ENCODE peak calls at places on chromosome 9, in four cellular contexts. One of them, this sample, is unnamed.

GRCh38 chr9:126695186-126696090 is 81.7 kb downstream of the LMX1B start:
- DNase-seq in activated naive CD8-positive, alpha-beta T cell treated with anti-CD3 and anti-CD28 coated beads, Interleukin-2, amount 10 ng/mL, durations not matched to agents 7 days and 5 days: no peak
- DNase-seq in mucosa of descending colon: no peak
- DNase-seq in HCEC 1CT: no peak
- DNase-seq in this sample: no peak

GRCh38 chr9:10612649-10613398 is at the start of gene PTPRD:
- DNase-seq in activated naive CD8-positive, alpha-beta T cell treated with anti-CD3 and anti-CD28 coated beads, Interleukin-2, amount 10 ng/mL, durations not matched to agents 7 days and 5 days: peak
- DNase-seq in mucosa of descending colon: no peak
- DNase-seq in HCEC 1CT: no peak
- DNase-seq in this sample: peak

GRCh38 chr9:124559871-124560270 is 52.7 kb upstream of the NR5A1 start:
- DNase-seq in activated naive CD8-positive, alpha-beta T cell treated with anti-CD3 and anti-CD28 coated beads, Interleukin-2, amount 10 ng/mL, durations not matched to agents 7 days and 5 days: no peak
- DNase-seq in mucosa of descending colon: no peak
- DNase-seq in HCEC 1CT: peak
- DNase-seq in this sample: peak

GRCh38 chr9:136052433-136052880 is 42.6 kb downstream of the NACC2 start:
- DNase-seq in activated naive CD8-positive, alpha-beta T cell treated with anti-CD3 and anti-CD28 coated beads, Interleukin-2, amount 10 ng/mL, durations not matched to agents 7 days and 5 days: no peak
- DNase-seq in mucosa of descending colon: peak
- DNase-seq in HCEC 1CT: peak
- DNase-seq in this sample: peak

GRCh38 chr9:81690251-81690851 is 1.0 kb upstream of the TLE1 start:
- DNase-seq in activated naive CD8-positive, alpha-beta T cell treated with anti-CD3 and anti-CD28 coated beads, Interleukin-2, amount 10 ng/mL, durations not matched to agents 7 days and 5 days: no peak
- DNase-seq in mucosa of descending colon: peak
- DNase-seq in HCEC 1CT: peak
- DNase-seq in this sample: peak

GRCh38 chr9:126722922-126723806 is 81.7 kb upstream of the ZBTB43 start:
- DNase-seq in activated naive CD8-positive, alpha-beta T cell treated with anti-CD3 and anti-CD28 coated beads, Interleukin-2, amount 10 ng/mL, durations not matched to agents 7 days and 5 days: peak
- DNase-seq in mucosa of descending colon: peak
- DNase-seq in HCEC 1CT: no peak
- DNase-seq in this sample: peak

GRCh38 chr9:123816817-123817472 is 113.0 kb downstream of the DENND1A start:
- DNase-seq in activated naive CD8-positive, alpha-beta T cell treated with anti-CD3 and anti-CD28 coated beads, Interleukin-2, amount 10 ng/mL, durations not matched to agents 7 days and 5 days: no peak
- DNase-seq in mucosa of descending colon: no peak
- DNase-seq in HCEC 1CT: no peak
- DNase-seq in this sample: no peak

GRCh38 chr9:96418920-96419690 is 935 bp upstream of the ZNF367 start:
- DNase-seq in activated naive CD8-positive, alpha-beta T cell treated with anti-CD3 and anti-CD28 coated beads, Interleukin-2, amount 10 ng/mL, durations not matched to agents 7 days and 5 days: peak
- DNase-seq in mucosa of descending colon: peak
- DNase-seq in HCEC 1CT: peak
- DNase-seq in this sample: peak

GRCh38 chr9:129208191-129209091 is 30.4 kb upstream of the IER5L start:
- DNase-seq in activated naive CD8-positive, alpha-beta T cell treated with anti-CD3 and anti-CD28 coated beads, Interleukin-2, amount 10 ng/mL, durations not matched to agents 7 days and 5 days: peak
- DNase-seq in mucosa of descending colon: no peak
- DNase-seq in HCEC 1CT: no peak
- DNase-seq in this sample: peak

GRCh38 chr9:394347-395052 is 179.8 kb downstream of the DOCK8 start:
- DNase-seq in activated naive CD8-positive, alpha-beta T cell treated with anti-CD3 and anti-CD28 coated beads, Interleukin-2, amount 10 ng/mL, durations not matched to agents 7 days and 5 days: no peak
- DNase-seq in mucosa of descending colon: no peak
- DNase-seq in HCEC 1CT: no peak
- DNase-seq in this sample: no peak

GRCh38 chr9:80873861-80874260 is 815.5 kb downstream of the TLE1 start:
- DNase-seq in activated naive CD8-positive, alpha-beta T cell treated with anti-CD3 and anti-CD28 coated beads, Interleukin-2, amount 10 ng/mL, durations not matched to agents 7 days and 5 days: no peak
- DNase-seq in mucosa of descending colon: no peak
- DNase-seq in HCEC 1CT: peak
- DNase-seq in this sample: no peak

GRCh38 chr9:10048994-10049393 is 563.8 kb downstream of the PTPRD start:
- DNase-seq in activated naive CD8-positive, alpha-beta T cell treated with anti-CD3 and anti-CD28 coated beads, Interleukin-2, amount 10 ng/mL, durations not matched to agents 7 days and 5 days: no peak
- DNase-seq in mucosa of descending colon: no peak
- DNase-seq in HCEC 1CT: no peak
- DNase-seq in this sample: no peak

GRCh38 chr9:8857330-8858249 is 1058.0 kb upstream of the DMAC1 start:
- DNase-seq in activated naive CD8-positive, alpha-beta T cell treated with anti-CD3 and anti-CD28 coated beads, Interleukin-2, amount 10 ng/mL, durations not matched to agents 7 days and 5 days: peak
- DNase-seq in mucosa of descending colon: peak
- DNase-seq in HCEC 1CT: no peak
- DNase-seq in this sample: peak

GRCh38 chr9:135379540-135380267 is 99.9 kb upstream of the PPP1R26 start:
- DNase-seq in activated naive CD8-positive, alpha-beta T cell treated with anti-CD3 and anti-CD28 coated beads, Interleukin-2, amount 10 ng/mL, durations not matched to agents 7 days and 5 days: no peak
- DNase-seq in mucosa of descending colon: no peak
- DNase-seq in HCEC 1CT: no peak
- DNase-seq in this sample: no peak